ENCODE peak calls at places on chromosome 4, in nine cellular contexts. One of them, this sample, is unnamed.

GRCh38 chr4:182644326-182645050 is 272.7 kb downstream of the DCTD start:
- DNase-seq in GM23248: peak; percentile 59
- DNase-seq in NT2/D1: no peak
- DNase-seq in upper lobe of right lung: no peak
- DNase-seq in mesendoderm: no peak
- DNase-seq in cardiac muscle cell: no peak
- DNase-seq in suprapubic skin: no peak
- DNase-seq in lower lobe of right lung: no peak
- DNase-seq in mesenchymal stem cell: no peak
- DNase-seq in this sample: no peak

GRCh38 chr4:28868831-28869230 is 1851.3 kb upstream of the PCDH7 start:
- DNase-seq in GM23248: no peak
- DNase-seq in NT2/D1: no peak
- DNase-seq in upper lobe of right lung: no peak
- DNase-seq in mesendoderm: no peak
- DNase-seq in cardiac muscle cell: peak; percentile 1
- DNase-seq in suprapubic skin: no peak
- DNase-seq in lower lobe of right lung: no peak
- DNase-seq in mesenchymal stem cell: no peak
- DNase-seq in this sample: no peak

GRCh38 chr4:102620697-102621497 is 119.7 kb downstream of the NFKB1 start:
- DNase-seq in GM23248: peak; percentile 84
- DNase-seq in NT2/D1: no peak
- DNase-seq in upper lobe of right lung: no peak
- DNase-seq in mesendoderm: peak; percentile 74
- DNase-seq in cardiac muscle cell: peak; percentile 79
- DNase-seq in suprapubic skin: no peak
- DNase-seq in lower lobe of right lung: no peak
- DNase-seq in mesenchymal stem cell: peak; percentile 87
- DNase-seq in this sample: no peak

GRCh38 chr4:37884855-37885487 is 5.9 kb upstream of the TBC1D1 start:
- DNase-seq in GM23248: no peak
- DNase-seq in NT2/D1: no peak
- DNase-seq in upper lobe of right lung: no peak
- DNase-seq in mesendoderm: no peak
- DNase-seq in cardiac muscle cell: no peak
- DNase-seq in suprapubic skin: no peak
- DNase-seq in lower lobe of right lung: no peak
- DNase-seq in mesenchymal stem cell: no peak
- DNase-seq in this sample: no peak

GRCh38 chr4:74531952-74532794 is 87.2 kb downstream of the AREG start:
- DNase-seq in GM23248: peak; percentile 78
- DNase-seq in NT2/D1: peak; percentile 33
- DNase-seq in upper lobe of right lung: no peak
- DNase-seq in mesendoderm: peak; percentile 94
- DNase-seq in cardiac muscle cell: peak; percentile 94
- DNase-seq in suprapubic skin: no peak
- DNase-seq in lower lobe of right lung: no peak
- DNase-seq in mesenchymal stem cell: peak; percentile 87
- DNase-seq in this sample: peak; percentile 60

GRCh38 chr4:186839122-186840037 is 115.7 kb upstream of the FAT1 start:
- DNase-seq in GM23248: peak; percentile 79
- DNase-seq in NT2/D1: no peak
- DNase-seq in upper lobe of right lung: no peak
- DNase-seq in mesendoderm: no peak
- DNase-seq in cardiac muscle cell: peak; percentile 84
- DNase-seq in suprapubic skin: no peak
- DNase-seq in lower lobe of right lung: no peak
- DNase-seq in mesenchymal stem cell: peak; percentile 73
- DNase-seq in this sample: no peak

GRCh38 chr4:165784672-165785071 is 88.4 kb upstream of the TLL1 start:
- DNase-seq in GM23248: no peak
- DNase-seq in NT2/D1: no peak
- DNase-seq in upper lobe of right lung: no peak
- DNase-seq in mesendoderm: no peak
- DNase-seq in cardiac muscle cell: no peak
- DNase-seq in suprapubic skin: no peak
- DNase-seq in lower lobe of right lung: no peak
- DNase-seq in mesenchymal stem cell: no peak
- DNase-seq in this sample: no peak

GRCh38 chr4:42605264-42605663 is 51.6 kb downstream of the ATP8A1 start:
- DNase-seq in GM23248: no peak
- DNase-seq in NT2/D1: no peak
- DNase-seq in upper lobe of right lung: no peak
- DNase-seq in mesendoderm: peak; percentile 76
- DNase-seq in cardiac muscle cell: no peak
- DNase-seq in suprapubic skin: no peak
- DNase-seq in lower lobe of right lung: no peak
- DNase-seq in mesenchymal stem cell: no peak
- DNase-seq in this sample: no peak

GRCh38 chr4:168540086-168540864 is 43.4 kb downstream of the PALLD start:
- DNase-seq in GM23248: peak; percentile 82
- DNase-seq in NT2/D1: no peak
- DNase-seq in upper lobe of right lung: no peak
- DNase-seq in mesendoderm: peak; percentile 11
- DNase-seq in cardiac muscle cell: no peak
- DNase-seq in suprapubic skin: no peak
- DNase-seq in lower lobe of right lung: no peak
- DNase-seq in mesenchymal stem cell: peak; percentile 54
- DNase-seq in this sample: no peak

GRCh38 chr4:154854362-154854761 is 73.3 kb downstream of the RBM46 start:
- DNase-seq in GM23248: peak; percentile 32
- DNase-seq in NT2/D1: no peak
- DNase-seq in upper lobe of right lung: no peak
- DNase-seq in mesendoderm: peak; percentile 54
- DNase-seq in cardiac muscle cell: peak; percentile 46
- DNase-seq in suprapubic skin: no peak
- DNase-seq in lower lobe of right lung: no peak
- DNase-seq in mesenchymal stem cell: no peak
- DNase-seq in this sample: no peak

GRCh38 chr4:74370912-74371311 is 6.0 kb downstream of the EREG start:
- DNase-seq in GM23248: peak; percentile 75
- DNase-seq in NT2/D1: no peak
- DNase-seq in upper lobe of right lung: no peak
- DNase-seq in mesendoderm: peak; percentile 78
- DNase-seq in cardiac muscle cell: peak; percentile 81
- DNase-seq in suprapubic skin: no peak
- DNase-seq in lower lobe of right lung: no peak
- DNase-seq in mesenchymal stem cell: peak; percentile 77
- DNase-seq in this sample: no peak

GRCh38 chr4:107931775-107932321 is 499 bp downstream of the CYP2U1 start:
- DNase-seq in GM23248: no peak
- DNase-seq in NT2/D1: no peak
- DNase-seq in upper lobe of right lung: peak; percentile 72
- DNase-seq in mesendoderm: no peak
- DNase-seq in cardiac muscle cell: no peak
- DNase-seq in suprapubic skin: peak; percentile 75
- DNase-seq in lower lobe of right lung: peak; percentile 52
- DNase-seq in mesenchymal stem cell: no peak
- DNase-seq in this sample: no peak

GRCh38 chr4:89492476-89493110 is 185.0 kb upstream of the GPRIN3 start:
- DNase-seq in GM23248: peak; percentile 85
- DNase-seq in NT2/D1: no peak
- DNase-seq in upper lobe of right lung: no peak
- DNase-seq in mesendoderm: no peak
- DNase-seq in cardiac muscle cell: peak; percentile 86
- DNase-seq in suprapubic skin: no peak
- DNase-seq in lower lobe of right lung: no peak
- DNase-seq in mesenchymal stem cell: peak; percentile 89
- DNase-seq in this sample: no peak

GRCh38 chr4:73446336-73446938 is 10.4 kb downstream of the AFP start:
- DNase-seq in GM23248: peak; percentile 77
- DNase-seq in NT2/D1: no peak
- DNase-seq in upper lobe of right lung: no peak
- DNase-seq in mesendoderm: peak; percentile 67
- DNase-seq in cardiac muscle cell: peak; percentile 63
- DNase-seq in suprapubic skin: no peak
- DNase-seq in lower lobe of right lung: no peak
- DNase-seq in mesenchymal stem cell: peak; percentile 60
- DNase-seq in this sample: no peak

GRCh38 chr4:52612341-52612740 is 46.8 kb downstream of the USP46 start:
- DNase-seq in GM23248: no peak
- DNase-seq in NT2/D1: no peak
- DNase-seq in upper lobe of right lung: no peak
- DNase-seq in mesendoderm: peak; percentile 66
- DNase-seq in cardiac muscle cell: peak; percentile 15
- DNase-seq in suprapubic skin: no peak
- DNase-seq in lower lobe of right lung: no peak
- DNase-seq in mesenchymal stem cell: no peak
- DNase-seq in this sample: no peak

GRCh38 chr4:183996868-183997267 is 91.8 kb downstream of the STOX2 start:
- DNase-seq in GM23248: peak; percentile 29
- DNase-seq in NT2/D1: no peak
- DNase-seq in upper lobe of right lung: no peak
- DNase-seq in mesendoderm: no peak
- DNase-seq in cardiac muscle cell: peak; percentile 20
- DNase-seq in suprapubic skin: no peak
- DNase-seq in lower lobe of right lung: no peak
- DNase-seq in mesenchymal stem cell: peak; percentile 35
- DNase-seq in this sample: no peak

GRCh38 chr4:142846105-142846728 is at the start of gene INPP4B:
- DNase-seq in GM23248: peak; percentile 89
- DNase-seq in NT2/D1: no peak
- DNase-seq in upper lobe of right lung: peak; percentile 69
- DNase-seq in mesendoderm: peak; percentile 70
- DNase-seq in cardiac muscle cell: peak; percentile 64
- DNase-seq in suprapubic skin: no peak
- DNase-seq in lower lobe of right lung: peak; percentile 48
- DNase-seq in mesenchymal stem cell: peak; percentile 71
- DNase-seq in this sample: peak; percentile 7

GRCh38 chr4:104749062-104749461 is 254.4 kb upstream of the CXXC4 start:
- DNase-seq in GM23248: no peak
- DNase-seq in NT2/D1: no peak
- DNase-seq in upper lobe of right lung: no peak
- DNase-seq in mesendoderm: no peak
- DNase-seq in cardiac muscle cell: no peak
- DNase-seq in suprapubic skin: no peak
- DNase-seq in lower lobe of right lung: no peak
- DNase-seq in mesenchymal stem cell: no peak
- DNase-seq in this sample: no peak

GRCh38 chr4:128287871-128288688 is 467 bp upstream of the PGRMC2 start:
- DNase-seq in GM23248: peak; percentile 100
- DNase-seq in NT2/D1: peak; percentile 93
- DNase-seq in upper lobe of right lung: peak; percentile 100
- DNase-seq in mesendoderm: peak; percentile 99
- DNase-seq in cardiac muscle cell: peak; percentile 100
- DNase-seq in suprapubic skin: peak; percentile 100
- DNase-seq in lower lobe of right lung: peak; percentile 100
- DNase-seq in mesenchymal stem cell: peak; percentile 99
- DNase-seq in this sample: peak; percentile 90

DNA sequence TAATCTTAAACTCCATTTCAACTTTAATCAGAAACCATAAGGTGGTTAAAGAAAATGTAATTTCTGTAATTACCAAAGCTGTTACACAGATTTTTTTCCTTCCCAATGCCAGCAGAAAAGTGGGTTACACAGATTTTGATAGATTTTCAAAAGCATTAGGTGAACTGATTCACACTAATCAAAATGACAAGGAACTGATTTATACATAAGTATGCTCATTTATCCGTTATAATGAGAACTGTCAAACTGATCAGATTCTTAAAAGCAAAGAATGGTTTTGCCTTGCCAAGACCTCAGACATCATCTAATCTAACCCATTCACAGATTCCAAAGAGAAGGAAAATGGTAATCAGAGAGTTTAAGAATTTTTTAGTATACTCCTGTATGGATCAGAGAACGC is 5.2 kb downstream of the UGDH start:
- DNase-seq in GM23248: no peak
- DNase-seq in NT2/D1: no peak
- DNase-seq in upper lobe of right lung: no peak
- DNase-seq in mesendoderm: no peak
- DNase-seq in cardiac muscle cell: no peak
- DNase-seq in suprapubic skin: no peak
- DNase-seq in lower lobe of right lung: no peak
- DNase-seq in mesenchymal stem cell: no peak
- DNase-seq in this sample: no peak
- H3K4me3 ChIP-seq in GM23248: peak overlapping the region; percentile 59
- H3K4me3 ChIP-seq in NT2/D1: no peak overlapping the region
- H3K4me3 ChIP-seq in upper lobe of right lung: no peak overlapping the region
- H3K4me3 ChIP-seq in mesendoderm: no peak overlapping the region
- H3K4me3 ChIP-seq in cardiac muscle cell: no peak overlapping the region
- H3K4me3 ChIP-seq in suprapubic skin: no peak overlapping the region
- H3K4me3 ChIP-seq in lower lobe of right lung: no peak overlapping the region
- H3K4me3 ChIP-seq in mesenchymal stem cell: no peak overlapping the region
- H3K4me3 ChIP-seq in this sample: no peak overlapping the region

GRCh38 chr4:106041294-106042002 is 146.2 kb downstream of the NPNT start:
- DNase-seq in GM23248: peak; percentile 20
- DNase-seq in NT2/D1: no peak
- DNase-seq in upper lobe of right lung: no peak
- DNase-seq in mesendoderm: no peak
- DNase-seq in cardiac muscle cell: no peak
- DNase-seq in suprapubic skin: no peak
- DNase-seq in lower lobe of right lung: no peak
- DNase-seq in mesenchymal stem cell: no peak
- DNase-seq in this sample: no peak
- H3K27me3 ChIP-seq in GM23248: no peaks in the 10 kb centered on the region
- H3K27me3 ChIP-seq in NT2/D1: no peaks in the 10 kb centered on the region
- H3K27me3 ChIP-seq in upper lobe of right lung: no peaks in the 10 kb centered on the region
- H3K27me3 ChIP-seq in mesendoderm: no peaks in the 10 kb centered on the region
- H3K27me3 ChIP-seq in cardiac muscle cell: no peaks in the 10 kb centered on the region
- H3K27me3 ChIP-seq in suprapubic skin: no peaks in the 10 kb centered on the region
- H3K27me3 ChIP-seq in lower lobe of right lung: no peaks in the 10 kb centered on the region
- H3K27me3 ChIP-seq in mesenchymal stem cell: no peaks in the 10 kb centered on the region
- H3K27me3 ChIP-seq in this sample: no peaks in the 10 kb centered on the region

GRCh38 chr4:172650758-172651495 is 517.7 kb upstream of the GALNT7 start:
- DNase-seq in GM23248: no peak
- DNase-seq in NT2/D1: no peak
- DNase-seq in upper lobe of right lung: no peak
- DNase-seq in mesendoderm: no peak
- DNase-seq in cardiac muscle cell: no peak
- DNase-seq in suprapubic skin: no peak
- DNase-seq in lower lobe of right lung: no peak
- DNase-seq in mesenchymal stem cell: no peak
- DNase-seq in this sample: no peak
- H3K4me1 ChIP-seq in GM23248: no peaks in the 10 kb centered on the region
- H3K4me1 ChIP-seq in NT2/D1: no peaks in the 10 kb centered on the region
- H3K4me1 ChIP-seq in upper lobe of right lung: no peaks in the 10 kb centered on the region
- H3K4me1 ChIP-seq in mesendoderm: no peaks in the 10 kb centered on the region
- H3K4me1 ChIP-seq in cardiac muscle cell: no peaks in the 10 kb centered on the region
- H3K4me1 ChIP-seq in suprapubic skin: no peaks in the 10 kb centered on the region
- H3K4me1 ChIP-seq in lower lobe of right lung: no peaks in the 10 kb centered on the region
- H3K4me1 ChIP-seq in mesenchymal stem cell: no peaks in the 10 kb centered on the region
- H3K4me1 ChIP-seq in this sample: no peaks in the 10 kb centered on the region

GRCh38 chr4:148575577-148575976 is 133.4 kb upstream of the NR3C2 start:
- DNase-seq in GM23248: no peak
- DNase-seq in NT2/D1: no peak
- DNase-seq in upper lobe of right lung: no peak
- DNase-seq in mesendoderm: no peak
- DNase-seq in cardiac muscle cell: no peak
- DNase-seq in suprapubic skin: no peak
- DNase-seq in lower lobe of right lung: no peak
- DNase-seq in mesenchymal stem cell: no peak
- DNase-seq in this sample: no peak
- H3K4me3 ChIP-seq in GM23248: no peak overlapping the region
- H3K4me3 ChIP-seq in NT2/D1: no peak overlapping the region
- H3K4me3 ChIP-seq in upper lobe of right lung: no peak overlapping the region
- H3K4me3 ChIP-seq in mesendoderm: no peak overlapping the region
- H3K4me3 ChIP-seq in cardiac muscle cell: no peak overlapping the region
- H3K4me3 ChIP-seq in suprapubic skin: no peak overlapping the region
- H3K4me3 ChIP-seq in lower lobe of right lung: no peak overlapping the region
- H3K4me3 ChIP-seq in mesenchymal stem cell: no peak overlapping the region
- H3K4me3 ChIP-seq in this sample: no peak overlapping the region

This sample was measured in iPS DF 6.9.